ENCODE peak calls at places on chromosomes 4 and X, in four cellular contexts. Y, E, B and C are unnamed samples.

GRCh38 chr4:109418588-109418987 is 15.0 kb upstream of the SEC24B start:
- DNase-seq in Y (no peak), B (no peak), E (no peak), C (no peak)

GRCh38 chr4:105797225-105797624 is 88.6 kb downstream of the GSTCD start:
- DNase-seq in E (no peak), B (no peak), Y (no peak), C (no peak)

GRCh38 chr4:170391066-170391754 is 301.5 kb upstream of the AADAT start:
- DNase-seq in E (peak), B (peak), Y (no peak), C (no peak)

GRCh38 chr4:148238086-148238485 is 204.1 kb downstream of the NR3C2 start:
- DNase-seq in B (no peak), E (no peak), Y (no peak), C (no peak)

GRCh38 chr4:151169223-151169622 is 69.8 kb downstream of the RPS3A start:
- DNase-seq in E (no peak), B (no peak), Y (peak), C (peak)

GRCh38 chr4:10639100-10639499 is 45.5 kb downstream of the CLNK start:
- DNase-seq in B (no peak), E (no peak), Y (no peak), C (no peak)

GRCh38 chr4:120921456-120922389 is 803 bp downstream of the PRDM5 start:
- DNase-seq in B (peak), Y (peak), E (peak), C (peak)

GRCh38 chr4:62399242-62399641 is 1199.1 kb downstream of the ADGRL3 start:
- DNase-seq in Y (no peak), B (no peak), E (peak), C (no peak)

GRCh38 chrX:23616361-23616760 is 50.9 kb upstream of the PRDX4 start:
- DNase-seq in Y (no peak), E (peak), B (peak), C (no peak)

GRCh38 chrX:103254921-103255455 is at the start of gene TCEAL8:
- DNase-seq in B (peak), E (peak), Y (peak), C (peak)

GRCh38 chrX:150700107-150700506 is 6.9 kb downstream of the MTMR1 start:
- DNase-seq in Y (no peak), E (no peak), B (no peak), C (no peak)

GRCh38 chrX:24168807-24169206 is 19.3 kb downstream of the ZFX start:
- DNase-seq in E (no peak), B (no peak), Y (no peak), C (no peak)

GRCh38 chr4:141759796-141760425 is 123.5 kb downstream of the IL15 start:
- DNase-seq in B (peak), E (peak), Y (no peak), C (no peak)

GRCh38 chr4:140256335-140256734 is 102.4 kb upstream of the MAML3 start:
- DNase-seq in B (peak), E (peak), Y (no peak), C (no peak)

GRCh38 chr4:40251366-40251765 is 54.5 kb downstream of the RHOH start:
- DNase-seq in E (peak), Y (no peak), B (peak), C (no peak)

GRCh38 chr4:25552580-25553271 is 102.9 kb upstream of the SLC34A2 start:
- DNase-seq in B (no peak), Y (no peak), E (no peak), C (no peak)

GRCh38 chr4:150722908-150723362 is 141.0 kb downstream of the MAB21L2 start:
- DNase-seq in E (no peak), Y (peak), B (no peak), C (peak)

GRCh38 chr4:4992833-4993232 is 26.4 kb downstream of the CYTL1 start:
- DNase-seq in E (no peak), B (no peak), Y (no peak), C (no peak)

GRCh38 chr4:153518637-153519384 is 52.7 kb downstream of the TMEM131L start:
- DNase-seq in Y (no peak), B (no peak), E (no peak), C (no peak)

GRCh38 chr4:142645478-142646108 is 200.5 kb downstream of the INPP4B start:
- DNase-seq in E (peak), Y (no peak), B (peak), C (no peak)

GRCh38 chr4:183390374-183390773 is 54.1 kb upstream of the CDKN2AIP start:
- DNase-seq in B (peak), Y (no peak), E (no peak), C (no peak)

GRCh38 chrX:119655125-119655524 is 37.8 kb downstream of the SEPTIN6 start:
- DNase-seq in E (peak), Y (peak), B (peak), C (no peak)

GRCh38 chr4:139768366-139768765 is 102.7 kb downstream of the MGST2 start:
- DNase-seq in E (no peak), B (no peak), Y (no peak), C (no peak)

GRCh38 chr4:145503486-145504072 is 21.9 kb downstream of the SMAD1 start:
- DNase-seq in E (no peak), Y (no peak), B (no peak), C (no peak)

GRCh38 chr4:25233737-25234389 is at the start of gene PI4K2B:
- DNase-seq in E (peak), Y (peak), B (peak), C (peak)

GRCh38 chr4:25523405-25523804 is 132.2 kb upstream of the SLC34A2 start:
- DNase-seq in B (no peak), Y (no peak), E (no peak), C (no peak)

GRCh38 chr4:1408418-1408817 is 2.2 kb upstream of the NKX1-1 start:
- DNase-seq in E (no peak), B (no peak), Y (no peak), C (no peak)

GRCh38 chr4:114267976-114268375 is 288.5 kb upstream of the ARSJ start:
- DNase-seq in B (no peak), Y (no peak), E (no peak), C (no peak)

GRCh38 chr4:152679414-152680281 is at the start of gene TMEM154:
- DNase-seq in Y (peak), E (peak), B (peak), C (peak)